ENCODE peak calls at places on chromosomes 5 and 9, in six cellular contexts. One of them, this sample, is unnamed. For H3K4me1, the result is how much of the 10 kb centered on the place peaks cover.

GRCh38 chr5:150208187-150209015 is 18.5 kb downstream of the SLC6A7 start:
- DNase-seq in tibial nerve: no peak
- DNase-seq in heart left ventricle: no peak
- DNase-seq in CD4-positive, alpha-beta memory T cell: no peak
- DNase-seq in stomach: no peak
- DNase-seq in neuronal stem cell: no peak
- DNase-seq in this sample: no peak

GRCh38 chr5:32964246-32964645 is 253.1 kb downstream of the NPR3 start:
- DNase-seq in CD4-positive, alpha-beta memory T cell: no peak
- DNase-seq in neuronal stem cell: no peak
- DNase-seq in stomach: no peak
- DNase-seq in heart left ventricle: no peak
- DNase-seq in tibial nerve: no peak
- DNase-seq in this sample: no peak

GRCh38 chr5:136202800-136203199 is 9.8 kb upstream of the SMIM32 start:
- DNase-seq in tibial nerve: no peak
- DNase-seq in neuronal stem cell: peak
- DNase-seq in CD4-positive, alpha-beta memory T cell: no peak
- DNase-seq in heart left ventricle: no peak
- DNase-seq in stomach: no peak
- DNase-seq in this sample: no peak

GRCh38 chr5:80072103-80073073 is 37.2 kb downstream of the THBS4 start:
- DNase-seq in CD4-positive, alpha-beta memory T cell: no peak
- DNase-seq in stomach: no peak
- DNase-seq in neuronal stem cell: no peak
- DNase-seq in tibial nerve: no peak
- DNase-seq in heart left ventricle: no peak
- DNase-seq in this sample: no peak

GRCh38 chr5:96177303-96177869 is 215.7 kb upstream of the ELL2 start:
- DNase-seq in heart left ventricle: no peak
- DNase-seq in neuronal stem cell: no peak
- DNase-seq in CD4-positive, alpha-beta memory T cell: no peak
- DNase-seq in tibial nerve: no peak
- DNase-seq in stomach: no peak
- DNase-seq in this sample: no peak

GRCh38 chr9:131676431-131676972 is 63.4 kb downstream of the RAPGEF1 start:
- DNase-seq in heart left ventricle: no peak
- DNase-seq in CD4-positive, alpha-beta memory T cell: peak
- DNase-seq in neuronal stem cell: no peak
- DNase-seq in tibial nerve: no peak
- DNase-seq in stomach: no peak
- DNase-seq in this sample: no peak

GRCh38 chr9:114484854-114485443 is 20.3 kb downstream of the WHRN start:
- DNase-seq in tibial nerve: no peak
- DNase-seq in stomach: no peak
- DNase-seq in heart left ventricle: no peak
- DNase-seq in neuronal stem cell: no peak
- DNase-seq in CD4-positive, alpha-beta memory T cell: no peak
- DNase-seq in this sample: no peak

GRCh38 chr5:158387499-158387898 is 528.6 kb upstream of the CLINT1 start:
- DNase-seq in heart left ventricle: no peak
- DNase-seq in CD4-positive, alpha-beta memory T cell: no peak
- DNase-seq in stomach: no peak
- DNase-seq in tibial nerve: no peak
- DNase-seq in neuronal stem cell: no peak
- DNase-seq in this sample: no peak

GRCh38 chr9:87763286-87763685 is 37.4 kb downstream of the CTSL start:
- DNase-seq in CD4-positive, alpha-beta memory T cell: no peak
- DNase-seq in tibial nerve: no peak
- DNase-seq in stomach: no peak
- DNase-seq in heart left ventricle: no peak
- DNase-seq in neuronal stem cell: no peak
- DNase-seq in this sample: no peak

GRCh38 chr5:157215143-157215825 is 34.6 kb downstream of the ITK start:
- DNase-seq in stomach: no peak
- DNase-seq in neuronal stem cell: no peak
- DNase-seq in tibial nerve: no peak
- DNase-seq in CD4-positive, alpha-beta memory T cell: peak
- DNase-seq in heart left ventricle: no peak
- DNase-seq in this sample: no peak

GRCh38 chr9:133114886-133115603 is 6.0 kb downstream of the RALGDS start:
- DNase-seq in stomach: no peak
- DNase-seq in tibial nerve: no peak
- DNase-seq in heart left ventricle: peak
- DNase-seq in CD4-positive, alpha-beta memory T cell: no peak
- DNase-seq in neuronal stem cell: no peak
- DNase-seq in this sample: peak

GRCh38 chr9:135326141-135326540 is 153.4 kb upstream of the PPP1R26 start:
- DNase-seq in stomach: no peak
- DNase-seq in neuronal stem cell: no peak
- DNase-seq in CD4-positive, alpha-beta memory T cell: no peak
- DNase-seq in tibial nerve: no peak
- DNase-seq in heart left ventricle: no peak
- DNase-seq in this sample: no peak

GRCh38 chr5:14280294-14280854 is 137.2 kb downstream of the TRIO start:
- DNase-seq in tibial nerve: no peak
- DNase-seq in stomach: no peak
- DNase-seq in heart left ventricle: no peak
- DNase-seq in neuronal stem cell: no peak
- DNase-seq in CD4-positive, alpha-beta memory T cell: no peak
- DNase-seq in this sample: no peak

GRCh38 chr5:21834863-21835262 is 1018.3 kb downstream of the CDH12 start:
- DNase-seq in CD4-positive, alpha-beta memory T cell: no peak
- DNase-seq in stomach: no peak
- DNase-seq in tibial nerve: no peak
- DNase-seq in heart left ventricle: no peak
- DNase-seq in neuronal stem cell: no peak
- DNase-seq in this sample: no peak

GRCh38 chr9:121774715-121775613 is 123.5 kb downstream of the DAB2IP start:
- DNase-seq in CD4-positive, alpha-beta memory T cell: no peak
- DNase-seq in tibial nerve: no peak
- DNase-seq in stomach: no peak
- DNase-seq in heart left ventricle: peak
- DNase-seq in neuronal stem cell: no peak
- DNase-seq in this sample: peak

GRCh38 chr9:129077236-129077635 is 3.7 kb upstream of the DOLPP1 start:
- DNase-seq in tibial nerve: no peak
- DNase-seq in heart left ventricle: no peak
- DNase-seq in CD4-positive, alpha-beta memory T cell: no peak
- DNase-seq in neuronal stem cell: no peak
- DNase-seq in stomach: peak
- DNase-seq in this sample: no peak

GRCh38 chr9:72497476-72498065 is 23.8 kb upstream of the TMC1 start:
- DNase-seq in stomach: no peak
- DNase-seq in neuronal stem cell: no peak
- DNase-seq in CD4-positive, alpha-beta memory T cell: no peak
- DNase-seq in tibial nerve: no peak
- DNase-seq in heart left ventricle: no peak
- DNase-seq in this sample: no peak

GRCh38 chr5:132258102-132259060 is 885 bp downstream of the PDLIM4 start:
- DNase-seq in neuronal stem cell: no peak
- DNase-seq in tibial nerve: peak
- DNase-seq in heart left ventricle: peak
- DNase-seq in CD4-positive, alpha-beta memory T cell: no peak
- DNase-seq in stomach: no peak
- DNase-seq in this sample: peak

GRCh38 chr5:136192015-136192525 is 892 bp downstream of the SMIM32 start:
- DNase-seq in CD4-positive, alpha-beta memory T cell: no peak
- DNase-seq in heart left ventricle: no peak
- DNase-seq in stomach: no peak
- DNase-seq in neuronal stem cell: no peak
- DNase-seq in tibial nerve: no peak
- DNase-seq in this sample: no peak

GRCh38 chr9:33166263-33167083 is 663 bp downstream of the B4GALT1 start:
- DNase-seq in neuronal stem cell: no peak
- DNase-seq in CD4-positive, alpha-beta memory T cell: no peak
- DNase-seq in heart left ventricle: peak
- DNase-seq in stomach: peak
- DNase-seq in tibial nerve: peak
- DNase-seq in this sample: peak

GRCh38 chr9:87122947-87123685 is 175.8 kb upstream of the GAS1 start:
- DNase-seq in CD4-positive, alpha-beta memory T cell: no peak
- DNase-seq in heart left ventricle: no peak
- DNase-seq in neuronal stem cell: no peak
- DNase-seq in tibial nerve: no peak
- DNase-seq in stomach: no peak
- DNase-seq in this sample: no peak

GRCh38 chr5:14720236-14720923 is 55.9 kb downstream of the OTULIN start:
- DNase-seq in CD4-positive, alpha-beta memory T cell: no peak
- DNase-seq in heart left ventricle: no peak
- DNase-seq in neuronal stem cell: no peak
- DNase-seq in tibial nerve: no peak
- DNase-seq in stomach: no peak
- DNase-seq in this sample: no peak

GRCh38 chr9:133888779-133889491 is 103.2 kb downstream of the VAV2 start:
- DNase-seq in tibial nerve: no peak
- DNase-seq in CD4-positive, alpha-beta memory T cell: no peak
- DNase-seq in neuronal stem cell: no peak
- DNase-seq in heart left ventricle: no peak
- DNase-seq in stomach: no peak
- DNase-seq in this sample: no peak

GRCh38 chr9:87455407-87455806 is 42.3 kb upstream of the DAPK1 start:
- DNase-seq in heart left ventricle: no peak
- DNase-seq in stomach: no peak
- DNase-seq in neuronal stem cell: no peak
- DNase-seq in tibial nerve: no peak
- DNase-seq in CD4-positive, alpha-beta memory T cell: no peak
- DNase-seq in this sample: no peak

GRCh38 chr5:849651-850301 is 1.0 kb downstream of the ZDHHC11 start:
- DNase-seq in tibial nerve: no peak
- DNase-seq in CD4-positive, alpha-beta memory T cell: no peak
- DNase-seq in neuronal stem cell: peak
- DNase-seq in heart left ventricle: peak
- DNase-seq in stomach: peak
- DNase-seq in this sample: peak

GRCh38 chr9:20466328-20467008 is 155.8 kb downstream of the MLLT3 start:
- DNase-seq in tibial nerve: no peak
- DNase-seq in CD4-positive, alpha-beta memory T cell: no peak
- DNase-seq in neuronal stem cell: no peak
- DNase-seq in heart left ventricle: no peak
- DNase-seq in stomach: no peak
- DNase-seq in this sample: no peak

GRCh38 chr5:164504141-164504772 is 998.8 kb downstream of the MAT2B start:
- DNase-seq in heart left ventricle: no peak
- DNase-seq in neuronal stem cell: peak
- DNase-seq in stomach: peak
- DNase-seq in tibial nerve: peak
- DNase-seq in CD4-positive, alpha-beta memory T cell: no peak
- DNase-seq in this sample: no peak

DNA sequence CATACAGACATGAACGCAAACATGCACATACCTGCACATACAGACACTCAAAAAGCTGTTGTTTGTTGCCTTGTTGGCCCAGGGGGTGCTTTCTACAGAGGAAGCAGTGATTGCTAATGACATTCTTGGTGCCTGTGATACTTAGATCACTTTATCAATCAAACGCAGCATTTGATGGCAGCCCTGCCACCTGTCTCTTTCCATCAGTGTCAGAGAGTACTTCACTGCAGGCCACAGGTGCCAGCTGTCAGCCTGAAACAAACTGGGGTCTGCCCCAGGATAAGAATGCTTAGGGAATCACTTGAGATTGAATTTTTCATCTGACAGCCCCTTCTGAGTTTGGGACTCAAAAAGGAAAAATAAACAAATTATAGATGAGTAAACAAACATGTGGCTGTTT is 388.9 kb upstream of the SGCD start:
- DNase-seq in stomach: no peak
- DNase-seq in neuronal stem cell: no peak
- DNase-seq in CD4-positive, alpha-beta memory T cell: no peak
- DNase-seq in tibial nerve: no peak
- DNase-seq in heart left ventricle: no peak
- DNase-seq in this sample: no peak
- H3K4me1 ChIP-seq in stomach: under half
- H3K4me1 ChIP-seq in neuronal stem cell: under half
- H3K4me1 ChIP-seq in CD4-positive, alpha-beta memory T cell: under half
- H3K4me1 ChIP-seq in tibial nerve: under half
- H3K4me1 ChIP-seq in heart left ventricle: under half
- H3K4me1 ChIP-seq in this sample: under half

GRCh38 chr5:77180167-77181081 is 30.1 kb upstream of the PDE8B start:
- DNase-seq in neuronal stem cell: no peak
- DNase-seq in CD4-positive, alpha-beta memory T cell: no peak
- DNase-seq in heart left ventricle: peak
- DNase-seq in tibial nerve: no peak
- DNase-seq in stomach: peak
- DNase-seq in this sample: peak

GRCh38 chr5:77175235-77175634 is 35.2 kb upstream of the PDE8B start:
- DNase-seq in heart left ventricle: no peak
- DNase-seq in tibial nerve: no peak
- DNase-seq in CD4-positive, alpha-beta memory T cell: no peak
- DNase-seq in neuronal stem cell: no peak
- DNase-seq in stomach: no peak
- DNase-seq in this sample: no peak

GRCh38 chr5:77176429-77176828 is 34.1 kb upstream of the PDE8B start:
- DNase-seq in heart left ventricle: no peak
- DNase-seq in neuronal stem cell: no peak
- DNase-seq in stomach: no peak
- DNase-seq in CD4-positive, alpha-beta memory T cell: no peak
- DNase-seq in tibial nerve: no peak
- DNase-seq in this sample: no peak

GRCh38 chr5:77174526-77174925 is 36.0 kb upstream of the PDE8B start:
- DNase-seq in heart left ventricle: no peak
- DNase-seq in CD4-positive, alpha-beta memory T cell: no peak
- DNase-seq in tibial nerve: no peak
- DNase-seq in neuronal stem cell: no peak
- DNase-seq in stomach: no peak
- DNase-seq in this sample: no peak

GRCh38 chr5:77177576-77177975 is 32.9 kb upstream of the PDE8B start:
- DNase-seq in tibial nerve: no peak
- DNase-seq in CD4-positive, alpha-beta memory T cell: no peak
- DNase-seq in neuronal stem cell: no peak
- DNase-seq in stomach: no peak
- DNase-seq in heart left ventricle: no peak
- DNase-seq in this sample: no peak
- H3K4me1 ChIP-seq in tibial nerve: under half
- H3K4me1 ChIP-seq in CD4-positive, alpha-beta memory T cell: under half
- H3K4me1 ChIP-seq in neuronal stem cell: under half
- H3K4me1 ChIP-seq in stomach: under half
- H3K4me1 ChIP-seq in heart left ventricle: under half
- H3K4me1 ChIP-seq in this sample: under half

GRCh38 chr9:123234853-123235252 is 33.5 kb downstream of the STRBP start:
- DNase-seq in tibial nerve: no peak
- DNase-seq in CD4-positive, alpha-beta memory T cell: no peak
- DNase-seq in stomach: no peak
- DNase-seq in neuronal stem cell: no peak
- DNase-seq in heart left ventricle: no peak
- DNase-seq in this sample: no peak
- H3K4me1 ChIP-seq in tibial nerve: under half
- H3K4me1 ChIP-seq in CD4-positive, alpha-beta memory T cell: under half
- H3K4me1 ChIP-seq in stomach: under half
- H3K4me1 ChIP-seq in neuronal stem cell: under half
- H3K4me1 ChIP-seq in heart left ventricle: under half
- H3K4me1 ChIP-seq in this sample: under half

DNA sequence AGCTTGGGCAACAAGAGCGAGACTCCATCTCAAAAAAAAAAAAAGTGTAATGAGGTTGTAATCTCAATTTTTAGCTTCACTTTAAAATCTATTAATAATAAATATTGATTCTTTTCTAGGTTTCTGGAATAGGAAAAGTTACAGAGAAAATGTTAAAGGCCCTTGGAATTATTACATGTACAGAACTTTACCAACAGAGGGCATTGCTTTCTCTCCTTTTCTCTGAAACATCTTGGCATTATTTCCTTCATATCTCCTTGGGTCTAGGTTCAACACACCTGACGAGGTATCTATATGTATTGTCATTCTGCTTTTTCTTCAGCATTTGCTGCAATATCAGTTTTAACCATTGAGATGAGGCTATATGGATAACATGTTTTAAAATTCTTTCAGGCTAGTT is 26.6 kb upstream of the ANKDD1B start:
- DNase-seq in tibial nerve: no peak
- DNase-seq in CD4-positive, alpha-beta memory T cell: no peak
- DNase-seq in stomach: no peak
- DNase-seq in heart left ventricle: no peak
- DNase-seq in neuronal stem cell: no peak
- DNase-seq in this sample: no peak
- H3K4me1 ChIP-seq in tibial nerve: under half
- H3K4me1 ChIP-seq in CD4-positive, alpha-beta memory T cell: under half
- H3K4me1 ChIP-seq in stomach: under half
- H3K4me1 ChIP-seq in heart left ventricle: under half
- H3K4me1 ChIP-seq in neuronal stem cell: under half
- H3K4me1 ChIP-seq in this sample: under half